ENCODE peak calls at places on chromosomes 13 and 19, in five cellular contexts. F is H1, B is heart left ventricle, V is stomach, S is body of pancreas. X is an unnamed sample. For H3K9me3 and H3K4me1, the result is how much of the 10 kb centered on the place peaks cover.

GRCh38 chr19:6866646-6867255 is 20.6 kb upstream of the ADGRE1 start:
- DNase-seq in B (no peak), F (no peak), V (no peak), S (no peak), X (no peak)

GRCh38 chr19:55212447-55212846 is 3.1 kb upstream of the PTPRH start:
- DNase-seq in B (no peak), S (no peak), F (no peak), V (no peak), X (no peak)

GRCh38 chr13:99693351-99693750 is 192.1 kb downstream of the TM9SF2 start:
- DNase-seq in S (no peak), V (no peak), B (no peak), F (no peak), X (no peak)

GRCh38 chr13:33016414-33017409 is at the start of gene KL:
- DNase-seq in S (peak), V (peak), B (peak), F (no peak), X (peak)

GRCh38 chr19:45009625-45010255 is 8.5 kb downstream of the RELB start:
- DNase-seq in V (no peak), F (no peak), B (no peak), S (no peak), X (no peak)

GRCh38 chr13:50543767-50544166 is 299.7 kb downstream of the DLEU7 start:
- DNase-seq in B (no peak), S (no peak), V (no peak), F (no peak), X (no peak)

GRCh38 chr13:38417727-38418126 is 68.1 kb downstream of the UFM1 start:
- DNase-seq in V (no peak), S (no peak), F (no peak), B (no peak), X (no peak)

GRCh38 chr13:44906758-44907157 is 82.5 kb downstream of the NUFIP1 start:
- DNase-seq in B (no peak), F (no peak), V (peak), S (peak), X (peak)

GRCh38 chr19:1882089-1882785 is 3.1 kb downstream of the ABHD17A start:
- DNase-seq in S (no peak), F (no peak), V (no peak), B (no peak), X (no peak)

GRCh38 chr13:46039421-46040036 is 13.0 kb downstream of the ZC3H13 start:
- DNase-seq in V (no peak), S (no peak), F (no peak), B (no peak), X (no peak)

GRCh38 chr19:2648528-2648937 is 54.0 kb downstream of the GNG7 start:
- DNase-seq in V (peak), S (peak), B (peak), F (peak), X (peak)

GRCh38 chr19:45729774-45730388 is 815 bp downstream of the FBXO46 start:
- DNase-seq in S (no peak), F (no peak), B (no peak), V (no peak), X (no peak)

GRCh38 chr19:49117677-49118564 is 1.0 kb downstream of the C19orf73 start:
- DNase-seq in F (no peak), B (peak), V (no peak), S (no peak), X (peak)

GRCh38 chr19:18672606-18673337 is 10.7 kb upstream of the CRTC1 start:
- DNase-seq in F (no peak), B (no peak), S (no peak), V (peak), X (no peak)

GRCh38 chr19:16398530-16399241 is 73.1 kb downstream of the EPS15L1 start:
- DNase-seq in F (no peak), B (peak), V (no peak), S (no peak), X (no peak)

GRCh38 chr19:56821209-56821608 is 19.3 kb downstream of the PEG3 start:
- DNase-seq in V (no peak), B (no peak), F (no peak), S (no peak), X (no peak)

GRCh38 chr19:38392707-38393308 is 4.3 kb downstream of the SPRED3 start:
- DNase-seq in V (peak), S (no peak), B (no peak), F (no peak), X (no peak)

GRCh38 chr19:55609326-55609725 is 3.9 kb downstream of the ZNF865 start:
- DNase-seq in V (no peak), B (no peak), S (no peak), F (no peak), X (no peak)

GRCh38 chr13:38421590-38422560 is 72.2 kb downstream of the UFM1 start:
- DNase-seq in S (no peak), F (no peak), V (no peak), B (no peak), X (no peak)

GRCh38 chr13:41505209-41505835 is 48.0 kb downstream of the RGCC start:
- DNase-seq in V (no peak), B (no peak), F (no peak), S (no peak), X (no peak)

GRCh38 chr19:15109768-15110417 is 2.7 kb downstream of the SYDE1 start:
- DNase-seq in B (no peak), S (no peak), F (no peak), V (no peak), X (no peak)

GRCh38 chr13:41827507-41828213 is 133.2 kb downstream of the VWA8 start:
- DNase-seq in F (no peak), V (no peak), B (no peak), S (no peak), X (peak)

GRCh38 chr13:74795526-74795925 is 661.3 kb upstream of the KLF12 start:
- DNase-seq in F (no peak), V (no peak), S (no peak), B (no peak), X (no peak)

GRCh38 chr19:48967346-48968178 is 2.5 kb downstream of the FTL start:
- DNase-seq in F (no peak), S (peak), V (no peak), B (peak), X (no peak)

GRCh38 chr19:53537126-53537522 is 821 bp upstream of the ZNF331 start:
- DNase-seq in F (no peak), B (no peak), V (no peak), S (no peak), X (no peak)

GRCh38 chr13:93249259-93249917 is 22.8 kb downstream of the GPC6 start:
- DNase-seq in S (no peak), F (no peak), B (no peak), V (no peak), X (no peak)

GRCh38 chr19:44747739-44748425 is 626 bp upstream of the BCL3 start:
- DNase-seq in S (peak), B (peak), F (no peak), V (peak), X (peak)

GRCh38 chr19:48354332-48354992 is 9.3 kb downstream of the TMEM143 start:
- DNase-seq in F (no peak), S (peak), B (no peak), V (no peak), X (no peak)

DNA sequence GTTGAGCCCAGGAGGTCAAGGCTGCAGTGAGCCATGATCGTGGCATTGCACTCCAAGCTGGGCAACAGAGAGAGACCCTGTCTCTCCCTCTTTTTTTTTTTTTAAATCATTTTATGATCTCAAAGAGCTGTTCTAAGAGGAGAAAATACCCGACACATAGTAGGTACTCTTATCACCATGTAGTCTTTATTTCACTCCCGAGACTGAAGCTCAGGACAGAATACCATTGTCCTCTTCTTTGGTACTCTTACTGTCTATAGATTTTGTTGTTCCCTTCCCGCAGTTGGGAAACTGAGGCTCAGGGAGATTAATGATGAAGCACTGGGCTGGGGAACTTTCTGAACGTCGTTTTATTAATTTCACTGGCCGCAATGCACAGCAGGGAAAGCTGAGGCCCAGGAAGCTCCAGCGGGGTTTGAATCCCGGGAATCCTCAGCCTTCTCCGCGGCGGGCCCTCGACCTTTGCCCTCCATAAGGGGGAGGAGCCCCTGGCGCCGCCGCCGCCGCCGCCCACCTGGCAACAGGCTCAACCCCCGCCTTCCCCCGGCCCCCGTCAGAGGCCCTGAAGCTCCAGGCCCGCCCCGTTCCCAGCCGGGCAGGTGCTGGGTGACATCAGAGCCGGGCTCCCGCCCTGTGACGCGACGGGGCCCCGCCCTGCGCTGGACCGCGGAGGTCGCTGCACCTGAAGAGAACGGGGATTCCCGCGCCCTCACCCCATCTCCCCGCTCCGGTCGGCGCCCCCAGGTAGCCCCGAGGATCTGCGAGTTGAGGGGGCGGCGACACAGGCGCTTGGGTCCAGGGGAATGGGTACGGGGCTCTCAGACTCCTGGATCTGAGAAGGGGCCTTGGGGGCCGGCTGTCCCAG is 1.6 kb downstream of the MYH14 start:
- DNase-seq in V (peak), B (peak), F (peak), S (peak), X (no peak)
- TF ChIP-seq POLR2A in V (no peak), B (no peak), F (no peak), S (peak), X (no peak)

DNA sequence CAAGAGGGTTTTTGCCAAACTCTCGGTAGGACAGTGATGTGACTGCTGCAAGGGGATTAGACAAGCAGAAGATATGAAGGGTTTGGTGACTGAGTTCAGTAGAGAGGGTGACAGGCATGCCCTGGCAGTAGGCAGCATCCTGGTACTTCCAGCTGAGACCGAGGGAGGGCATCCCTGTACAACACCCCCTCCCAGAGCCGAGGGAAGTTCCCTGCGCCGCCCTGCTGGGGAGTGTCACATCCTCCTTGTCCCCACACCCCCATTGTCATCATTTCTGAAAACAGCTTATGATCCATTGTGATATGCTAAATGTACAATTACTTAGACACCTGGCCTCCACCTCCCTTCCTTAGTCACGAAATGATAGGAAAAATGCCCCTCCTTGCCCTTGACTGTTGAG is 14.6 kb downstream of the ZNF544 start:
- DNase-seq in S (no peak), V (no peak), F (no peak), B (no peak), X (no peak)
- H3K9me3 ChIP-seq in S (under half), V (half or more), F (under half), B (under half), X (half or more)

GRCh38 chr13:78632956-78633355 is 26.0 kb downstream of the OBI1 start:
- DNase-seq in V (no peak), S (no peak), B (no peak), F (no peak), X (no peak)

GRCh38 chr13:78636493-78636892 is 22.5 kb downstream of the OBI1 start:
- DNase-seq in V (no peak), F (no peak), B (no peak), S (no peak), X (no peak)

GRCh38 chr13:78638216-78638615 is 20.7 kb downstream of the OBI1 start:
- DNase-seq in B (no peak), S (no peak), F (no peak), V (no peak), X (no peak)
- H3K4me1 ChIP-seq in B (under half), S (under half), F (under half), V (under half), X (under half)

DNA sequence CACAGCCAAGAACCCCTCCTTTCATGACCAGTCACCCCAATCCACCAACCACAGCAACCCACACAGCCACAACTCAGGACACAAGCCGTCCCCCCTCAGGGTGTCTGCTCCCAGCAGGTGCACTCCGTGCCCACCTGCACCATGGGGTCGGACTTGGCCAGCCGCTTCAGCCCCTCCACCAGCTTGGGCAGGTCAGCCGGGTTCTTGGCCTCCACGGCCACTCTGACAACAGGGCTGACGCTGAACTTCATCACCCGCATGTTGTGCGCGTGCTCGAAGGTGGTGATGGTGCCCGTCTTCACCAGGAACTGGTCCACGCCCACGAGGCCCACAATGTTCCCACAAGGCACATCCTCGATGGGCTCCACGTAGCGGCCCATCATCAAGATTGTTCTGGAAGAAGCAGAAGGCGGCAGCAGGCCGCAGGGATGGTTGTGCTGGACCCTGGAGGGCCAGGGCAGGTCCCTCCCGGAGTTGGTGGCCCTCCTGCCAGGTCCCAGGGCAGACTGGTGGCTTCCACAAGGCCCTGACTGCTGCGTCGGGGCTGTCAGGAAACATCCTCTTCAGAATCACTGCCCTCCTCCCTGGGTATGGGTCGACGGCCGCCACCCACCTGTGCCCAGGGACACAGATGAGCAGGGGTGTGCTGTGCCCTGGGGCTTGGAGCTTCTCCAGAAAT is 5.5 kb downstream of the EEF2 start:
- DNase-seq in V (no peak), B (no peak), F (no peak), S (no peak), X (peak)
- TF ChIP-seq POLR2A in V (no peak), B (no peak), F (peak), S (no peak), X (no peak)

GRCh38 chr19:23382955-23383354 is 12.3 kb downstream of the ZNF91 start:
- DNase-seq in V (no peak), B (no peak), F (no peak), S (no peak), X (no peak)

GRCh38 chr19:23381114-23381513 is 14.2 kb downstream of the ZNF91 start:
- DNase-seq in F (no peak), S (no peak), V (no peak), B (no peak), X (no peak)

GRCh38 chr19:23378948-23379347 is 16.3 kb downstream of the ZNF91 start:
- DNase-seq in B (no peak), S (no peak), V (no peak), F (no peak), X (no peak)

DNA sequence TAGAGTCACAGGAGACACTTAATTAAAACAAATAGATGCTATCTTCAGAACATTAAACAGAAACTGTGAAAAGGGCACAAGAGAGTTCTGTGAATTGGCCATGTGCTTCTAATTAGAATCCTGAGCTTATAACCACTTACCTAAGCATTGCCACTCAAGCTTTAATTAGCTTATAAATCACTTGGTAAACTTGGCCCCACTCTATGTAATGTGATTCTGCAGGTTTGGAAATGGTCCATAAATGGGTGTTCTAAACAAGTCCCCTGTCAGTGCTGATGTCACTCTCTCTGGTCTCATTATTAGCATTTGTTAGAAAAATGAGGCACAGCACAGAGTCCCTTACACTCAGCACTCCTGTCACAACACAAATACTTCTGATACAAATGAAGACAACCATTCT is 18.0 kb downstream of the ZNF91 start:
- DNase-seq in S (no peak), B (no peak), F (no peak), V (no peak), X (no peak)
- H3K9me3 ChIP-seq in S (under half), B (under half), F (under half), V (under half), X (under half)

GRCh38 chr13:23755040-23755439 is 134.2 kb downstream of the MIPEP start:
- DNase-seq in F (no peak), B (no peak), S (no peak), V (no peak), X (no peak)
- H3K4me1 ChIP-seq in F (under half), B (under half), S (under half), V (under half), X (under half)

DNA sequence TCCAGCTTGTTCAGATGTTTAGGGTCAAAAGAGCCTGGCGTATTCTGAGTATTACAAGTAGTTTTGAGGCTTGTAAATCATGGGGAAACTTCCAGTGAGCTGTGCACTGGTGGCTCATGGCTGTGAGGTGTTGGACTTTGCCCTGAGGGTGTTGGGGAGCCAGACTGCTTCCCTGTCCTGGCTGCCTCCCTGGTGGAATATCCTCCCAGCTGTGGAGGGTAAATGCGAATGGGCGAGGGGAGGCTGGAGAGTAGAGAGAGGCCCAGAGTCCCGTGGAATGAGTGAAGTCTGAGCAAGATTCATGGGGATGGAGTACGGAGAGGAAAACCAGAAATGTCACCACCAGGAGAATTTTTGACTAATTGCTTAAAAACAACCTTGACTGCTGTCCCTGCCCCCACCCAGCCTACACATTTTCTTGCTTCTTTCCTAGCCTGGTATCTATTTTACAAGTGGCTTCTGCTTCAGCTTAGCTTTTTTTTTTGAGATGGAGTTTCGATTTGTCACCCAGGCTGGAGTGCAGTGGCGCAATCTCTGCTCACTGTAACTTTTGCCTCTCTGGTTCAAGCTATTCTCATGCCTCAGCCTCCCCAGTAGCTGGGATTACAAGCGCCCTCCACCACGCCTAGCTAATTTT is 3.7 kb downstream of the SNRPA start:
- DNase-seq in F (no peak), S (peak), B (no peak), V (peak), X (no peak)
- TF ChIP-seq POLR2A in F (peak), S (no peak), B (no peak), V (no peak), X (no peak)

DNA sequence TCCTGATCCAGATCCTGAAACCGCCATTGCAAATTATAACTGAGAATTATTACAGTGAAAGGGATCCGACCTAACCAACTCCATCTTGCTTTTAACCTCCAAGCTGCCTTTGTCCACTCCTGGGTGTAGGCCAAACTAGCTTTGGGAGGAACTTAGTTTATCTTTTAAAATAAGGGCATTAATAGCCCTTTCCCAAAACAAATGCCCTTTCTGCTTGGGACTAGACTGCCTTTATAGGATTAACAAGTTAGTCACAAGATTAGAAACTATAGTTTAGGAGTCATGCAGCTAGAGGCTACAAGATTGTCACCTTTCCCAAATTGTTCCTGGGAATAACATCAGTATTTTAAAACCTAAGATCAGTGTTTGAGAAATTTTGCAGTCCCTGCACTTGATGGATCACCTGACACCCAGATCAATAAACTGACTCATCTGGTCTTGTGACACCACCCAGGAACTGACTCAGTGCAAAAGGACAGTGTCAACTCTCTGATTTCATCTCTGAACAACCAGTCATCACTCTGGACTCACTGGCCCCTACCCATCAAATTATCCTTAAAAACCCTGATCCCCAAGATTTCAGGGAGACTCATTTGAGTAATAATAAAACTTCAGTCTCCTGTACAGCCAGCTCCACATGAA is 4.1 kb upstream of the ZNF841 start:
- DNase-seq in B (no peak), S (no peak), F (no peak), V (no peak), X (no peak)
- H3K9me3 ChIP-seq in B (under half), S (under half), F (under half), V (under half), X (under half)

GRCh38 chr13:27927444-27928352 is 7.9 kb downstream of the PDX1 start:
- DNase-seq in B (no peak), S (peak), V (no peak), F (no peak), X (no peak)
- H3K4me1 ChIP-seq in B (under half), S (under half), V (under half), F (under half), X (under half)